ENCODE peak calls at places on chromosome 15, in seven cellular contexts. Z is left ventricle myocardium inferior, U is lower lobe of right lung, P is H1, M is BE2C, A is IMR-90, Y is choroid plexus epithelial cell. X is an unnamed sample.
A peak's percentile ranks its signal among the peaks of the same experiment; 100 is the strongest.

GRCh38 chr15:81101894-81102815 is 31.9 kb upstream of the CFAP161 start:
- DNase-seq in U (no peak), Z (no peak), A (no peak), M (no peak), P (no peak), Y (no peak), X (no peak)

GRCh38 chr15:45618813-45619212 is 16.0 kb upstream of the SQOR start:
- DNase-seq in P (no peak), Z (no peak), Y (no peak), A (no peak), M (peak; percentile 27), U (no peak), X (no peak)

GRCh38 chr15:29621626-29622025 is 200.6 kb downstream of the TJP1 start:
- DNase-seq in Y (peak; percentile 32), A (no peak), U (no peak), Z (no peak), P (no peak), M (no peak), X (peak; percentile 69)

GRCh38 chr15:67127925-67128324 is 62.5 kb downstream of the SMAD3 start:
- DNase-seq in A (peak; percentile 99), Y (peak; percentile 94), U (no peak), P (no peak), M (no peak), Z (no peak), X (peak; percentile 93)

GRCh38 chr15:39358441-39359041 is 222.3 kb upstream of the THBS1 start:
- DNase-seq in A (peak; percentile 84), M (no peak), U (no peak), P (no peak), Y (peak; percentile 59), Z (peak; percentile 31), X (peak; percentile 89)

GRCh38 chr15:70033529-70034140 is 64.1 kb downstream of the TLE3 start:
- DNase-seq in M (peak; percentile 85), A (peak; percentile 62), U (no peak), P (no peak), Y (peak; percentile 38), Z (no peak), X (peak; percentile 67)

GRCh38 chr15:42490743-42491539 is at the start of gene ZNF106:
- DNase-seq in Z (peak; percentile 86), U (peak; percentile 89), A (peak; percentile 92), P (peak; percentile 95), M (peak; percentile 88), Y (peak; percentile 94), X (peak; percentile 94)

GRCh38 chr15:66619152-66619903 is 53.5 kb upstream of the LCTL start:
- DNase-seq in Y (peak; percentile 80), U (peak; percentile 84), P (peak; percentile 91), Z (peak; percentile 74), A (peak; percentile 68), M (peak; percentile 83), X (peak; percentile 83)

GRCh38 chr15:25422021-25422420 is 16.8 kb downstream of the UBE3A start:
- DNase-seq in A (no peak), P (no peak), Z (no peak), U (no peak), M (peak; percentile 34), Y (no peak), X (no peak)

GRCh38 chr15:40918799-40919392 is 10.2 kb upstream of the DLL4 start:
- DNase-seq in P (no peak), U (no peak), Y (no peak), A (no peak), Z (no peak), M (peak; percentile 13), X (no peak)

GRCh38 chr15:40928975-40929729 is at the start of gene DLL4:
- DNase-seq in U (peak; percentile 86), Y (peak; percentile 51), A (peak; percentile 59), Z (peak; percentile 67), M (peak; percentile 64), P (peak; percentile 87), X (peak; percentile 44)

GRCh38 chr15:29129221-29129620 is 140.4 kb downstream of the NSMCE3 start:
- DNase-seq in U (peak; percentile 23), Y (no peak), Z (no peak), P (no peak), A (no peak), M (no peak), X (no peak)

GRCh38 chr15:74959643-74959939 is 3.0 kb upstream of the RPP25 start:
- DNase-seq in P (no peak), U (no peak), A (no peak), M (no peak), Y (no peak), Z (no peak), X (no peak)

GRCh38 chr15:52217186-52217585 is 26.0 kb upstream of the GNB5 start:
- DNase-seq in P (peak; percentile 72), M (peak; percentile 53), Z (no peak), A (no peak), U (no peak), Y (no peak), X (no peak)

GRCh38 chr15:90336705-90337141 is 15.4 kb upstream of the ZNF774 start:
- DNase-seq in P (no peak), Y (peak; percentile 40), U (peak; percentile 48), M (no peak), A (peak; percentile 85), Z (no peak), X (no peak)

GRCh38 chr15:42092666-42093445 is 1.5 kb downstream of the PLA2G4D start:
- DNase-seq in U (no peak), M (no peak), P (no peak), Y (no peak), A (no peak), Z (peak; percentile 57), X (no peak)

GRCh38 chr15:43292375-43293078 is 25.8 kb upstream of the TGM5 start:
- DNase-seq in U (no peak), Z (no peak), P (no peak), M (no peak), Y (peak; percentile 25), A (peak; percentile 72), X (peak; percentile 19)

GRCh38 chr15:69749274-69749673 is 296.7 kb downstream of the RPLP1 start:
- DNase-seq in P (no peak), Y (no peak), A (no peak), M (no peak), U (no peak), Z (no peak), X (no peak)

GRCh38 chr15:63599401-63600000 is 2.3 kb downstream of the FBXL22 start:
- DNase-seq in A (no peak), Y (peak; percentile 64), Z (peak; percentile 64), U (peak; percentile 82), P (peak; percentile 74), M (peak; percentile 48), X (peak; percentile 48)

GRCh38 chr15:58865420-58865880 is 68.0 kb downstream of the SLTM start:
- DNase-seq in A (no peak), M (no peak), U (no peak), Y (no peak), Z (no peak), P (no peak), X (peak; percentile 24)

DNA sequence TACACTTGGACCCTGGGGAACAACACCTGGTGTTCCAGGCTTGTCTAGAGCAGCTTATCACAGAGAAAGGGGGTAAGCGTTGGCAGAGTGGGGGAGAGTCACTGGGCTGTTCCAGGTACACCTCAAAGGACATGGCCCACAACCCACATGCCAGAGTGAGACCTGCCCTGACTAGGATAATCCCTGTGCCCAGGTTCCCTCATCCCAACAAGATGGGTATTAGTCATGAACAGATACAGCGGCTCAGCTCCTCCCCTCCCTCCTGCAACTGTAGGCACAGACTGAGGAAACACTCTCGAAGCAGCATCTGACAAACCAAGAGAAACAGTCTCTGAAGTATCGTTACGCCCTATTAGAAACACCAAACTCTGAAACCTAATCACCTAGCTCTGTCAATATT is 32.1 kb upstream of the RPS17 start:
- DNase-seq in Z (no peak), U (no peak), A (peak; percentile 8), Y (no peak), P (no peak), M (no peak), X (no peak)
- H3K4me3 ChIP-seq in Z (peak overlapping the region; percentile 63), U (peak overlapping the region; percentile 47), A (no peak overlapping the region), Y (no peak overlapping the region), P (no peak overlapping the region), M (no peak overlapping the region), X (no peak overlapping the region)

DNA sequence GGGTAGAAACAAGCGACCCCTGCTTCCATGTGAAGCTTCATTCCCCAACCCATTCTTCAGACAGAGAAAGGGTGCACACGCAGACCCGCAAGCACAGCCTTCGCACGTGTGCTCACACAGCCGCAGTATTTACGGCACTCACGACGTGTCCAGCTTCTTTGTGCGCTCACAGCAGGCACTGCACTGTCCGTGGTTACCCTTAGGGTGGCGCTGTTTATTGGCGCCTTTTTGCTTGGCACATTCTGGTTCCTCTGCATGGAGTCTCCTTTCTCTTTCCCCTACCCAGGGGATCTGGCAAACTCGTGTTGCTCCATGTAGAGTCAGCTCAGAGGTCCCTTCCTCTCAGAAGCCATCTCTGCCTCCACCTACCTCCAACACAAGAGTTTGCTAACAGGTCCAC is 115.1 kb downstream of the SLCO3A1 start:
- DNase-seq in P (no peak), M (no peak), A (no peak), Z (no peak), Y (no peak), U (no peak), X (no peak)
- TF ChIP-seq CTCF in P (peak; percentile 63), M (peak; percentile 27), A (no peak), Z (no peak), Y (no peak), U (no peak), X (no peak)

GRCh38 chr15:73630796-73631471 is 2.3 kb downstream of the NPTN start:
- DNase-seq in Y (peak; percentile 42), P (no peak), Z (no peak), M (no peak), A (no peak), U (no peak), X (no peak)
- H3K4me3 ChIP-seq in Y (peak overlapping the region; percentile 34), P (peak overlapping the region; percentile 20), Z (peak overlapping the region; percentile 96), M (peak overlapping the region; percentile 67), A (peak overlapping the region; percentile 6), U (peak overlapping the region; percentile 86), X (no peak overlapping the region)

DNA sequence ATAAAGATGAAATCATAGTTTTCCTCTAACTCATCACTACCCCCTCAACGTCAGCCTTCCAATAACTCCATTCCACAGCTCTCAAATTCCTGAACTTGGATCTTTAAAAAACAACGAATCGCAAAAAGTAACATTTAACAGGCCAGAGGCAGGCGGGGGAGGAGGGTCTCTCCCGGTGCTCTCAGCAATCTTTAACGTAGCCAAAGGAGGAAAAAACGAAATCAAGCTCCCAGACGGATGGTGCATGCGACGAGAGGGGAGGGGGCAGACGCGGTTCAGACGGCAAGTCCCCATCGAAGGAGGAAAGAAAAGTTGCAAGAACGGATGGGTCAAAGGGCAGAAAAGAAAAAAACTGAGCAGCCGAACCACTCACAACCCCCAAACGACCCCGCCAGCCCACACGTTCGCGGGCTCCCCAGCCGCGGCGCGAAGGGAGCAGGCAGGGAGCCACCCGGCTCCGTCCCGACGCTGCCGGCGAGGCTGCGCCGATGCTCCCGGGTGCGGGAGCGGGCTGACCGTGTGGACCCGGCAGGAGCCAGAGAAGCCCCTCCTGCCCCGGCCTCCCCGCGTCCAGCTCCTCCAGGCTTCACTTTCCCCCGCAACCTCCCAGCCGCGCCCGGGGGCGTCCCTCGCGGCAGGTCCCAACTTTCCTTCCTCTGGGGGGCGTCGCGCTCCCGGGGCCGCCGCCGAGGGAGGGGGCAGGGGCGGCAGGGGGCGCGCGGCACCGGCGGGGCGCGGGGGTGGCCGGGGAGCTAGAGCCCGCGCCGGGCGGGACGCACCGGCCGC is 661 bp downstream of the PEAK1 start:
- DNase-seq in Z (peak; percentile 56), U (peak; percentile 52), Y (peak; percentile 51), A (peak; percentile 53), P (peak; percentile 64), M (peak; percentile 54), X (peak; percentile 58)
- TF ChIP-seq CTCF in Z (peak; percentile 52), U (peak; percentile 31), Y (peak; percentile 29), A (no peak), P (peak; percentile 8), M (peak; percentile 1), X (no peak)